ENCODE peak calls at places on chromosome 22, in four cellular contexts. K, W, V and A are unnamed samples. For H3K4me1, the result is how much of the 10 kb centered on the place peaks cover.

GRCh38 chr22:36238348-36239149 is 778 bp downstream of the APOL2 start:
- DNase-seq in K (peak), W (peak), V (peak), A (peak)

GRCh38 chr22:39205344-39206021 is 39.3 kb downstream of the PDGFB start:
- DNase-seq in K (peak), W (peak), V (peak), A (no peak)

GRCh38 chr22:35524966-35525686 is 15.5 kb upstream of the RASD2 start:
- DNase-seq in K (no peak), W (no peak), V (no peak), A (peak)

GRCh38 chr22:45629469-45630089 is 42.1 kb upstream of the ATXN10 start:
- DNase-seq in K (no peak), W (peak), V (peak), A (peak)

GRCh38 chr22:48396785-48397530 is 1430.7 kb downstream of the BRD1 start:
- DNase-seq in K (no peak), W (no peak), V (no peak), A (no peak)

GRCh38 chr22:39534591-39535301 is 2.2 kb upstream of the RPS19BP1 start:
- DNase-seq in K (peak), W (peak), V (peak), A (peak)

GRCh38 chr22:36171941-36172340 is 11.4 kb upstream of the APOL3 start:
- DNase-seq in K (no peak), W (no peak), V (no peak), A (no peak)

GRCh38 chr22:40463727-40464126 is 93.3 kb downstream of the SGSM3 start:
- DNase-seq in K (no peak), W (no peak), V (no peak), A (no peak)

GRCh38 chr22:47372111-47372581 is 609.7 kb downstream of the TBC1D22A start:
- DNase-seq in K (no peak), W (peak), V (no peak), A (no peak)

GRCh38 chr22:45602004-45602733 is 69.5 kb upstream of the ATXN10 start:
- DNase-seq in K (no peak), W (peak), V (no peak), A (peak)

GRCh38 chr22:49295465-49295743 is 532.3 kb downstream of the BRD1 start:
- DNase-seq in K (no peak), W (no peak), V (no peak), A (no peak)

GRCh38 chr22:45460288-45461109 is 42.2 kb upstream of the FBLN1 start:
- DNase-seq in K (peak), W (peak), V (no peak), A (no peak)

GRCh38 chr22:35887296-35887875 is 141.2 kb downstream of the RBFOX2 start:
- DNase-seq in K (no peak), W (no peak), V (no peak), A (no peak)

GRCh38 chr22:45240810-45241631 is at the start of gene KIAA0930:
- DNase-seq in K (peak), W (peak), V (peak), A (peak)

GRCh38 chr22:45162531-45162930 is 1.2 kb upstream of the NUP50 start:
- DNase-seq in K (no peak), W (no peak), V (no peak), A (no peak)

GRCh38 chr22:45684169-45684568 is 12.5 kb downstream of the ATXN10 start:
- DNase-seq in K (no peak), W (no peak), V (no peak), A (no peak)

GRCh38 chr22:17994424-17995108 is 29.8 kb downstream of the MICAL3 start:
- DNase-seq in K (no peak), W (no peak), V (no peak), A (no peak)

GRCh38 chr22:46351767-46352166 is 16.3 kb downstream of the TRMU start:
- DNase-seq in K (peak), W (peak), V (no peak), A (no peak)

GRCh38 chr22:50326959-50327710 is at the start of gene DENND6B:
- DNase-seq in K (peak), W (peak), V (peak), A (peak)

GRCh38 chr22:31079095-31079642 is 1.9 kb upstream of the SMTN start:
- DNase-seq in K (no peak), W (no peak), V (no peak), A (no peak)

GRCh38 chr22:27220349-27220748 is 563.0 kb downstream of the MIAT start:
- DNase-seq in K (no peak), W (no peak), V (no peak), A (no peak)

GRCh38 chr22:17083811-17084540 is 824 bp upstream of the IL17RA start:
- DNase-seq in K (no peak), W (peak), V (no peak), A (no peak)

GRCh38 chr22:35839811-35840739 is 122.4 kb downstream of the APOL5 start:
- DNase-seq in K (peak), W (peak), V (peak), A (peak)

GRCh38 chr22:32866953-32867352 is 65.4 kb downstream of the TIMP3 start:
- DNase-seq in K (no peak), W (no peak), V (no peak), A (no peak)

GRCh38 chr22:48478124-48478523 is 1349.5 kb downstream of the BRD1 start:
- DNase-seq in K (no peak), W (peak), V (no peak), A (no peak)

GRCh38 chr22:49866646-49867045 is 13.0 kb downstream of the ZBED4 start:
- DNase-seq in K (no peak), W (no peak), V (no peak), A (no peak)

GRCh38 chr22:46050916-46051614 is 74.1 kb upstream of the WNT7B start:
- DNase-seq in K (peak), W (peak), V (no peak), A (peak)

GRCh38 chr22:38760477-38761201 is 4.8 kb upstream of the SUN2 start:
- DNase-seq in K (no peak), W (no peak), V (peak), A (peak)

GRCh38 chr22:39574779-39575551 is 4.4 kb downstream of the CACNA1I start:
- DNase-seq in K (no peak), W (no peak), V (peak), A (peak)

DNA sequence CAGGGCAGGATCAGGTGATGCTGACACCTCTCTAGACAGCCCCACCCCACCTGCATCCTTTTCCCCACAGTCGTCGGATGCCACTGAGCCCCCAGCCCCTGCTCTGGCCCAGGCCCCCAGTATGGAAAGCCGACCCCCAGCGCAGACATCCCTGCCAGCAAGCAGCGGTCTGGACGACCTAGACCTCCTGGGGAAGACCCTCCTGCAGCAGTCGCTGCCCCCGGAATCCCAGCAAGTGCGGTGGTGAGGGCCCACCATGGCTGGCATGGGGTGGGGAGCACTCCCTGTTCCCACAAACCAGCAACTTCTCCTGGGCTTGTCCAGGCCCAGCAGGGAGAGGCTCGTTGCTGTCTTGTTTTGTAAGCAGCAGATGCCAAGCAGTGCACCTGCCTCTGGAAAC is 9.5 kb upstream of the SH3BP1 start:
- DNase-seq in K (no peak), W (no peak), V (no peak), A (no peak)
- H3K4me1 ChIP-seq in K (under half), W (under half), V (under half), A (under half)

DNA sequence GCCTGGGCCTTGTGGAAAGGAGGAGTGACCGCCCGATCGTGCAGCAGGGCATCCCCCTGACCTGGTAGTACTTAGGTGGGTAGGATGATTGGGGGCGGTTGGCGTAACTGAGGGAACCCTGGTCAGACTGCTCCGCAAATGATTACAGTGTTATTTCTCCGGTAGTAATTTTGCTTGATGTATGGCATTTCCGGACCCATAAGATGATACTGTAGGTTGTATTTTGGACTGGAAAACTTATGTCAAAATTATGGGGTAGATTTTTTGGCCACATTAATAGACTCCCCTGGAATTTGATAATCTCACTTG is 811 bp downstream of the MTMR3 start:
- DNase-seq in K (no peak), W (no peak), V (no peak), A (no peak)
- H3K4me1 ChIP-seq in K (under half), W (under half), V (under half), A (under half)

DNA sequence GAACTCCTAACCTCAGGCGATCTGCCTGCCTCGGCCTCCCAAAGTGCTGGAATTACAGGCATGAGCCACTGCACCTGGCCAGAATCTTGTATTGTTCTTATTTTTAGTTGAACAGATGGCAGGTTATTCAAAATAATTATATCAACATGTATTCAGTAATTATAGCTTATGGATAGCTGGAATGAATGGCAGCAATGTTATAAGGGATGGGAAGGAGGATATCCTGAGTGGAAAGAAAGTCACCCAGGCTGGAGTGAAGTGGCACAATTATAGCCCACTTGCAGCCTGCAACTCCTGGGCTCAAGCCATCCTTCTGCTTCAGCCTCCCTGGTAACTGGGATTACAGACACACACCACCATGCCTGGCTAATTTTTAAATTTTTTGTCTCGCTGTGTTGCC is 88.1 kb downstream of the MED15 start:
- DNase-seq in K (no peak), W (no peak), V (no peak), A (no peak)
- H3K4me1 ChIP-seq in K (under half), W (under half), V (under half), A (under half)

GRCh38 chr22:42966389-42966998 is 48.5 kb downstream of the PACSIN2 start:
- DNase-seq in K (no peak), W (no peak), V (no peak), A (no peak)
- H3K4me1 ChIP-seq in K (under half), W (under half), V (under half), A (under half)

DNA sequence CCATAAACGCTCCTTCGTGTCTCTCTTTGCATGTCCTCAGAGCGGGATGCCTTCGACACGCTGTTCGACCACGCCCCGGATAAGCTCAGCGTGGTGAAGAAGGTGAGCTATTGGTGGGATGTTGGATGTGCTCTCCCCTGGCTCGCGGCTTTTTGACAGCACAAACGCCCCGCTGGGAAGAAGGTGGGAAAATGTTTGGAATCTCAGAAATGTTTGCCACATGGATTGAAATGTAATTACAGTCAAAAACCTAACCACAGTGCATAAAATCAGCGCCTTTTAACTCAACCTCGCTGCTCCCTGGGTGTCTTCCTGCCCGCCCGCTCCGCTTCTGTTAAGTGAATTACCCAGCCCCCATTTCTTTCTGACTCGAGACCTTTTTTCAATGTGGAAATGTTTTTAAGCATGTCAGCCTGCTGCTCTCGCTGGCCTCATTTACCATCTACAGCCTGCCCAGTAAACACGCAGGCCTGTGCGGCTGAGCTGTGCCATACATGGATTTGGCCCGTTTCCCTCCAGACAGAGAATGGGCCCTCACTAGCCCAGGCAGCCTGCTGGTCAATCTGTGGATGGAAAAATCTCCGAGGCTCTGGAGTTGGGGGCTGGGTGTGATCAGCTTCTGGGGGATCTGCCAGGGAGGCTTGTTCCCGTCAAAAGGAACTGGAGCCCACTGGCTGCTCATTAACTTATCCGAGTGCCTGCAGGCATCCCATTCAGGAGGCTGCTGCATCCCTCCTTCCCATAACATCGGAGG is 32.7 kb upstream of the PARVG start:
- DNase-seq in K (no peak), W (no peak), V (no peak), A (no peak)
- H3K4me1 ChIP-seq in K (under half), W (under half), V (under half), A (under half)

GRCh38 chr22:23847991-23848864 is 9.4 kb upstream of the DERL3 start:
- DNase-seq in K (no peak), W (peak), V (no peak), A (no peak)

GRCh38 chr22:23847310-23847920 is 8.6 kb upstream of the DERL3 start:
- DNase-seq in K (no peak), W (peak), V (no peak), A (no peak)

GRCh38 chr22:23845661-23846469 is 7.1 kb upstream of the DERL3 start:
- DNase-seq in K (no peak), W (peak), V (peak), A (no peak)

GRCh38 chr22:23850136-23850611 is 7.5 kb upstream of the SLC2A11 start:
- DNase-seq in K (no peak), W (peak), V (no peak), A (no peak)

GRCh38 chr22:23849009-23850006 is 8.4 kb upstream of the SLC2A11 start:
- DNase-seq in K (peak), W (peak), V (peak), A (peak)
- H3K4me1 ChIP-seq in K (under half), W (under half), V (under half), A (under half)

GRCh38 chr22:23245799-23246136 is 65.5 kb downstream of the BCR start:
- DNase-seq in K (no peak), W (no peak), V (no peak), A (no peak)
- H3K4me1 ChIP-seq in K (under half), W (under half), V (half or more), A (under half)

GRCh38 chr22:25841775-25842174 is 99.8 kb downstream of the MYO18B start:
- DNase-seq in K (no peak), W (no peak), V (no peak), A (no peak)
- H3K4me1 ChIP-seq in K (under half), W (under half), V (under half), A (under half)